ENCODE peak calls at places on chromosomes 5 and 9, in eight cellular contexts. One of them, this sample, is unnamed.

GRCh38 chr5:92145852-92146251 is 762.7 kb upstream of the ARRDC3 start:
- DNase-seq in H7: no peak
- DNase-seq in NCI-H1105 treated with DMSO at 0.1 percent for 48 hours: no peak
- DNase-seq in SJSA1: no peak
- DNase-seq in GM04504: no peak
- DNase-seq in activated CD8-positive, alpha-beta memory T cell treated with anti-CD3 and anti-CD28 coated beads, Interleukin-2, amount 10 ng/mL, durations not matched to agents 7 days and 5 days: no peak
- DNase-seq in lower lobe of right lung: no peak
- DNase-seq in left ventricle myocardium superior: no peak
- DNase-seq in this sample: no peak

GRCh38 chr5:163578652-163579051 is 73.2 kb downstream of the MAT2B start:
- DNase-seq in H7: peak
- DNase-seq in NCI-H1105 treated with DMSO at 0.1 percent for 48 hours: no peak
- DNase-seq in SJSA1: no peak
- DNase-seq in GM04504: no peak
- DNase-seq in activated CD8-positive, alpha-beta memory T cell treated with anti-CD3 and anti-CD28 coated beads, Interleukin-2, amount 10 ng/mL, durations not matched to agents 7 days and 5 days: no peak
- DNase-seq in lower lobe of right lung: no peak
- DNase-seq in left ventricle myocardium superior: no peak
- DNase-seq in this sample: no peak

GRCh38 chr5:170307575-170308465 is 10.2 kb upstream of the LCP2 start:
- DNase-seq in H7: no peak
- DNase-seq in NCI-H1105 treated with DMSO at 0.1 percent for 48 hours: no peak
- DNase-seq in SJSA1: no peak
- DNase-seq in GM04504: no peak
- DNase-seq in activated CD8-positive, alpha-beta memory T cell treated with anti-CD3 and anti-CD28 coated beads, Interleukin-2, amount 10 ng/mL, durations not matched to agents 7 days and 5 days: no peak
- DNase-seq in lower lobe of right lung: peak
- DNase-seq in left ventricle myocardium superior: peak
- DNase-seq in this sample: peak

GRCh38 chr5:59616413-59616812 is 277.1 kb downstream of the PDE4D start:
- DNase-seq in H7: no peak
- DNase-seq in NCI-H1105 treated with DMSO at 0.1 percent for 48 hours: no peak
- DNase-seq in SJSA1: no peak
- DNase-seq in GM04504: no peak
- DNase-seq in activated CD8-positive, alpha-beta memory T cell treated with anti-CD3 and anti-CD28 coated beads, Interleukin-2, amount 10 ng/mL, durations not matched to agents 7 days and 5 days: no peak
- DNase-seq in lower lobe of right lung: no peak
- DNase-seq in left ventricle myocardium superior: no peak
- DNase-seq in this sample: no peak

GRCh38 chr5:178199581-178200434 is 4.5 kb upstream of the HNRNPAB start:
- DNase-seq in H7: no peak
- DNase-seq in NCI-H1105 treated with DMSO at 0.1 percent for 48 hours: no peak
- DNase-seq in SJSA1: no peak
- DNase-seq in GM04504: no peak
- DNase-seq in activated CD8-positive, alpha-beta memory T cell treated with anti-CD3 and anti-CD28 coated beads, Interleukin-2, amount 10 ng/mL, durations not matched to agents 7 days and 5 days: no peak
- DNase-seq in lower lobe of right lung: no peak
- DNase-seq in left ventricle myocardium superior: no peak
- DNase-seq in this sample: no peak

GRCh38 chr5:99955006-99955405 is 580.2 kb upstream of the FAM174A start:
- DNase-seq in H7: no peak
- DNase-seq in NCI-H1105 treated with DMSO at 0.1 percent for 48 hours: no peak
- DNase-seq in SJSA1: no peak
- DNase-seq in GM04504: no peak
- DNase-seq in activated CD8-positive, alpha-beta memory T cell treated with anti-CD3 and anti-CD28 coated beads, Interleukin-2, amount 10 ng/mL, durations not matched to agents 7 days and 5 days: no peak
- DNase-seq in lower lobe of right lung: no peak
- DNase-seq in left ventricle myocardium superior: no peak
- DNase-seq in this sample: no peak

GRCh38 chr5:104018299-104018698 is 455.7 kb upstream of the NUDT12 start:
- DNase-seq in H7: no peak
- DNase-seq in NCI-H1105 treated with DMSO at 0.1 percent for 48 hours: no peak
- DNase-seq in SJSA1: no peak
- DNase-seq in GM04504: no peak
- DNase-seq in activated CD8-positive, alpha-beta memory T cell treated with anti-CD3 and anti-CD28 coated beads, Interleukin-2, amount 10 ng/mL, durations not matched to agents 7 days and 5 days: no peak
- DNase-seq in lower lobe of right lung: no peak
- DNase-seq in left ventricle myocardium superior: no peak
- DNase-seq in this sample: no peak

GRCh38 chr5:168877132-168877895 is 298.1 kb upstream of the PANK3 start:
- DNase-seq in H7: no peak
- DNase-seq in NCI-H1105 treated with DMSO at 0.1 percent for 48 hours: peak
- DNase-seq in SJSA1: no peak
- DNase-seq in GM04504: no peak
- DNase-seq in activated CD8-positive, alpha-beta memory T cell treated with anti-CD3 and anti-CD28 coated beads, Interleukin-2, amount 10 ng/mL, durations not matched to agents 7 days and 5 days: no peak
- DNase-seq in lower lobe of right lung: no peak
- DNase-seq in left ventricle myocardium superior: no peak
- DNase-seq in this sample: peak

GRCh38 chr5:168528521-168529360 is at the start of gene FBLL1:
- DNase-seq in H7: peak
- DNase-seq in NCI-H1105 treated with DMSO at 0.1 percent for 48 hours: peak
- DNase-seq in SJSA1: peak
- DNase-seq in GM04504: peak
- DNase-seq in activated CD8-positive, alpha-beta memory T cell treated with anti-CD3 and anti-CD28 coated beads, Interleukin-2, amount 10 ng/mL, durations not matched to agents 7 days and 5 days: peak
- DNase-seq in lower lobe of right lung: no peak
- DNase-seq in left ventricle myocardium superior: peak
- DNase-seq in this sample: peak

GRCh38 chr9:131361202-131361833 is 32.6 kb upstream of the PRRC2B start:
- DNase-seq in H7: no peak
- DNase-seq in NCI-H1105 treated with DMSO at 0.1 percent for 48 hours: peak
- DNase-seq in SJSA1: no peak
- DNase-seq in GM04504: no peak
- DNase-seq in activated CD8-positive, alpha-beta memory T cell treated with anti-CD3 and anti-CD28 coated beads, Interleukin-2, amount 10 ng/mL, durations not matched to agents 7 days and 5 days: no peak
- DNase-seq in lower lobe of right lung: peak
- DNase-seq in left ventricle myocardium superior: no peak
- DNase-seq in this sample: no peak

GRCh38 chr9:16832101-16832500 is 38.4 kb downstream of the BNC2 start:
- DNase-seq in H7: no peak
- DNase-seq in NCI-H1105 treated with DMSO at 0.1 percent for 48 hours: no peak
- DNase-seq in SJSA1: no peak
- DNase-seq in GM04504: no peak
- DNase-seq in activated CD8-positive, alpha-beta memory T cell treated with anti-CD3 and anti-CD28 coated beads, Interleukin-2, amount 10 ng/mL, durations not matched to agents 7 days and 5 days: no peak
- DNase-seq in lower lobe of right lung: no peak
- DNase-seq in left ventricle myocardium superior: no peak
- DNase-seq in this sample: no peak

GRCh38 chr5:73973135-73973534 is 347.1 kb downstream of the ARHGEF28 start:
- DNase-seq in H7: no peak
- DNase-seq in NCI-H1105 treated with DMSO at 0.1 percent for 48 hours: no peak
- DNase-seq in SJSA1: no peak
- DNase-seq in GM04504: no peak
- DNase-seq in activated CD8-positive, alpha-beta memory T cell treated with anti-CD3 and anti-CD28 coated beads, Interleukin-2, amount 10 ng/mL, durations not matched to agents 7 days and 5 days: no peak
- DNase-seq in lower lobe of right lung: no peak
- DNase-seq in left ventricle myocardium superior: no peak
- DNase-seq in this sample: no peak

GRCh38 chr9:135612981-135613910 is 26.1 kb downstream of the GLT6D1 start:
- DNase-seq in H7: peak
- DNase-seq in NCI-H1105 treated with DMSO at 0.1 percent for 48 hours: no peak
- DNase-seq in SJSA1: no peak
- DNase-seq in GM04504: no peak
- DNase-seq in activated CD8-positive, alpha-beta memory T cell treated with anti-CD3 and anti-CD28 coated beads, Interleukin-2, amount 10 ng/mL, durations not matched to agents 7 days and 5 days: peak
- DNase-seq in lower lobe of right lung: no peak
- DNase-seq in left ventricle myocardium superior: no peak
- DNase-seq in this sample: peak

GRCh38 chr9:71693607-71694006 is 74.7 kb downstream of the CEMIP2 start:
- DNase-seq in H7: no peak
- DNase-seq in NCI-H1105 treated with DMSO at 0.1 percent for 48 hours: no peak
- DNase-seq in SJSA1: no peak
- DNase-seq in GM04504: no peak
- DNase-seq in activated CD8-positive, alpha-beta memory T cell treated with anti-CD3 and anti-CD28 coated beads, Interleukin-2, amount 10 ng/mL, durations not matched to agents 7 days and 5 days: no peak
- DNase-seq in lower lobe of right lung: no peak
- DNase-seq in left ventricle myocardium superior: no peak
- DNase-seq in this sample: no peak

GRCh38 chr5:109413463-109413862 is 3.7 kb upstream of the PJA2 start:
- DNase-seq in H7: no peak
- DNase-seq in NCI-H1105 treated with DMSO at 0.1 percent for 48 hours: peak
- DNase-seq in SJSA1: no peak
- DNase-seq in GM04504: no peak
- DNase-seq in activated CD8-positive, alpha-beta memory T cell treated with anti-CD3 and anti-CD28 coated beads, Interleukin-2, amount 10 ng/mL, durations not matched to agents 7 days and 5 days: no peak
- DNase-seq in lower lobe of right lung: no peak
- DNase-seq in left ventricle myocardium superior: no peak
- DNase-seq in this sample: peak